ENCODE peak calls at places on chromosomes 3 and 15, in ten cellular contexts. One of them, this sample, is unnamed.

GRCh38 chr15:100663066-100663465 is 60.7 kb downstream of the ASB7 start:
- DNase-seq in cardiac muscle cell: no peak
- DNase-seq in stimulated activated CD8-positive, alpha-beta memory T cell treated with anti-CD3 and anti-CD28 coated beads, Interleukin-15, amount 100 ng/mL, for 48 hours: no peak
- DNase-seq in fibroblast of lung: peak
- DNase-seq in endothelial cell: peak
- DNase-seq in HTR-8/SVneo: peak
- DNase-seq in adrenal gland: peak
- DNase-seq in mammary epithelial cell: no peak
- DNase-seq in heart right ventricle: no peak
- DNase-seq in T-helper 9 cell: no peak
- DNase-seq in this sample: no peak

GRCh38 chr3:22361465-22361864 is 610.5 kb upstream of the ZNF385D start:
- DNase-seq in cardiac muscle cell: no peak
- DNase-seq in stimulated activated CD8-positive, alpha-beta memory T cell treated with anti-CD3 and anti-CD28 coated beads, Interleukin-15, amount 100 ng/mL, for 48 hours: no peak
- DNase-seq in fibroblast of lung: peak
- DNase-seq in endothelial cell: no peak
- DNase-seq in HTR-8/SVneo: no peak
- DNase-seq in adrenal gland: no peak
- DNase-seq in mammary epithelial cell: no peak
- DNase-seq in heart right ventricle: no peak
- DNase-seq in T-helper 9 cell: no peak
- DNase-seq in this sample: no peak

GRCh38 chr3:171420667-171421066 is 39.5 kb downstream of the TNIK start:
- DNase-seq in cardiac muscle cell: no peak
- DNase-seq in stimulated activated CD8-positive, alpha-beta memory T cell treated with anti-CD3 and anti-CD28 coated beads, Interleukin-15, amount 100 ng/mL, for 48 hours: no peak
- DNase-seq in fibroblast of lung: peak
- DNase-seq in endothelial cell: no peak
- DNase-seq in HTR-8/SVneo: no peak
- DNase-seq in adrenal gland: no peak
- DNase-seq in mammary epithelial cell: no peak
- DNase-seq in heart right ventricle: no peak
- DNase-seq in T-helper 9 cell: no peak
- DNase-seq in this sample: no peak

GRCh38 chr3:45937206-45938042 is 5.8 kb upstream of the CXCR6 start:
- DNase-seq in cardiac muscle cell: no peak
- DNase-seq in stimulated activated CD8-positive, alpha-beta memory T cell treated with anti-CD3 and anti-CD28 coated beads, Interleukin-15, amount 100 ng/mL, for 48 hours: no peak
- DNase-seq in fibroblast of lung: no peak
- DNase-seq in endothelial cell: no peak
- DNase-seq in HTR-8/SVneo: no peak
- DNase-seq in adrenal gland: no peak
- DNase-seq in mammary epithelial cell: no peak
- DNase-seq in heart right ventricle: no peak
- DNase-seq in T-helper 9 cell: no peak
- DNase-seq in this sample: no peak

GRCh38 chr3:67015702-67016500 is 17.8 kb downstream of the KBTBD8 start:
- DNase-seq in cardiac muscle cell: no peak
- DNase-seq in stimulated activated CD8-positive, alpha-beta memory T cell treated with anti-CD3 and anti-CD28 coated beads, Interleukin-15, amount 100 ng/mL, for 48 hours: no peak
- DNase-seq in fibroblast of lung: no peak
- DNase-seq in endothelial cell: no peak
- DNase-seq in HTR-8/SVneo: no peak
- DNase-seq in adrenal gland: no peak
- DNase-seq in mammary epithelial cell: no peak
- DNase-seq in heart right ventricle: no peak
- DNase-seq in T-helper 9 cell: no peak
- DNase-seq in this sample: no peak

GRCh38 chr3:14410501-14411165 is 8.2 kb downstream of the SLC6A6 start:
- DNase-seq in cardiac muscle cell: no peak
- DNase-seq in stimulated activated CD8-positive, alpha-beta memory T cell treated with anti-CD3 and anti-CD28 coated beads, Interleukin-15, amount 100 ng/mL, for 48 hours: no peak
- DNase-seq in fibroblast of lung: peak
- DNase-seq in endothelial cell: no peak
- DNase-seq in HTR-8/SVneo: peak
- DNase-seq in adrenal gland: peak
- DNase-seq in mammary epithelial cell: peak
- DNase-seq in heart right ventricle: no peak
- DNase-seq in T-helper 9 cell: no peak
- DNase-seq in this sample: no peak

GRCh38 chr3:60475096-60475495 is 776.2 kb downstream of the FHIT start:
- DNase-seq in cardiac muscle cell: no peak
- DNase-seq in stimulated activated CD8-positive, alpha-beta memory T cell treated with anti-CD3 and anti-CD28 coated beads, Interleukin-15, amount 100 ng/mL, for 48 hours: no peak
- DNase-seq in fibroblast of lung: no peak
- DNase-seq in endothelial cell: no peak
- DNase-seq in HTR-8/SVneo: no peak
- DNase-seq in adrenal gland: no peak
- DNase-seq in mammary epithelial cell: no peak
- DNase-seq in heart right ventricle: no peak
- DNase-seq in T-helper 9 cell: no peak
- DNase-seq in this sample: no peak

GRCh38 chr15:73927003-73927475 is 777 bp downstream of the LOXL1 start:
- DNase-seq in cardiac muscle cell: peak
- DNase-seq in stimulated activated CD8-positive, alpha-beta memory T cell treated with anti-CD3 and anti-CD28 coated beads, Interleukin-15, amount 100 ng/mL, for 48 hours: no peak
- DNase-seq in fibroblast of lung: no peak
- DNase-seq in endothelial cell: peak
- DNase-seq in HTR-8/SVneo: no peak
- DNase-seq in adrenal gland: peak
- DNase-seq in mammary epithelial cell: no peak
- DNase-seq in heart right ventricle: peak
- DNase-seq in T-helper 9 cell: peak
- DNase-seq in this sample: no peak

GRCh38 chr3:48595526-48596121 is 495 bp upstream of the COL7A1 start:
- DNase-seq in cardiac muscle cell: no peak
- DNase-seq in stimulated activated CD8-positive, alpha-beta memory T cell treated with anti-CD3 and anti-CD28 coated beads, Interleukin-15, amount 100 ng/mL, for 48 hours: no peak
- DNase-seq in fibroblast of lung: peak
- DNase-seq in endothelial cell: no peak
- DNase-seq in HTR-8/SVneo: peak
- DNase-seq in adrenal gland: peak
- DNase-seq in mammary epithelial cell: peak
- DNase-seq in heart right ventricle: no peak
- DNase-seq in T-helper 9 cell: no peak
- DNase-seq in this sample: no peak

GRCh38 chr15:54681578-54681977 is 515.2 kb downstream of the RSL24D1 start:
- DNase-seq in cardiac muscle cell: no peak
- DNase-seq in stimulated activated CD8-positive, alpha-beta memory T cell treated with anti-CD3 and anti-CD28 coated beads, Interleukin-15, amount 100 ng/mL, for 48 hours: no peak
- DNase-seq in fibroblast of lung: no peak
- DNase-seq in endothelial cell: no peak
- DNase-seq in HTR-8/SVneo: no peak
- DNase-seq in adrenal gland: no peak
- DNase-seq in mammary epithelial cell: no peak
- DNase-seq in heart right ventricle: no peak
- DNase-seq in T-helper 9 cell: no peak
- DNase-seq in this sample: no peak

GRCh38 chr3:140081836-140082331 is 146.9 kb downstream of the CLSTN2 start:
- DNase-seq in cardiac muscle cell: no peak
- DNase-seq in stimulated activated CD8-positive, alpha-beta memory T cell treated with anti-CD3 and anti-CD28 coated beads, Interleukin-15, amount 100 ng/mL, for 48 hours: no peak
- DNase-seq in fibroblast of lung: no peak
- DNase-seq in endothelial cell: no peak
- DNase-seq in HTR-8/SVneo: no peak
- DNase-seq in adrenal gland: no peak
- DNase-seq in mammary epithelial cell: no peak
- DNase-seq in heart right ventricle: no peak
- DNase-seq in T-helper 9 cell: no peak
- DNase-seq in this sample: no peak

GRCh38 chr3:17945799-17946381 is 203.5 kb upstream of the TBC1D5 start:
- DNase-seq in cardiac muscle cell: peak
- DNase-seq in stimulated activated CD8-positive, alpha-beta memory T cell treated with anti-CD3 and anti-CD28 coated beads, Interleukin-15, amount 100 ng/mL, for 48 hours: no peak
- DNase-seq in fibroblast of lung: peak
- DNase-seq in endothelial cell: no peak
- DNase-seq in HTR-8/SVneo: no peak
- DNase-seq in adrenal gland: no peak
- DNase-seq in mammary epithelial cell: no peak
- DNase-seq in heart right ventricle: no peak
- DNase-seq in T-helper 9 cell: no peak
- DNase-seq in this sample: no peak

GRCh38 chr15:47331796-47332480 is 385.4 kb upstream of the SEMA6D start:
- DNase-seq in cardiac muscle cell: peak
- DNase-seq in stimulated activated CD8-positive, alpha-beta memory T cell treated with anti-CD3 and anti-CD28 coated beads, Interleukin-15, amount 100 ng/mL, for 48 hours: no peak
- DNase-seq in fibroblast of lung: peak
- DNase-seq in endothelial cell: no peak
- DNase-seq in HTR-8/SVneo: no peak
- DNase-seq in adrenal gland: peak
- DNase-seq in mammary epithelial cell: peak
- DNase-seq in heart right ventricle: no peak
- DNase-seq in T-helper 9 cell: no peak
- DNase-seq in this sample: no peak

This sample was measured in GM12878.